ENCODE peak calls at places on chromosomes 12 and 14, in six cellular contexts. One of them, this sample, is unnamed.

GRCh38 chr12:76312314-76312713 is 35.9 kb downstream of the BBS10 start:
- DNase-seq in activated gamma-delta T cell treated with Interleukin-2 at 50 U/mL for 16 hours: no peak
- DNase-seq in amniotic stem cell: no peak
- DNase-seq in mesendoderm: peak
- DNase-seq in Peyer's patch: no peak
- DNase-seq in germinal center: no peak
- DNase-seq in this sample: no peak

GRCh38 chr12:16788888-16789790 is 183.2 kb upstream of the LMO3 start:
- DNase-seq in activated gamma-delta T cell treated with Interleukin-2 at 50 U/mL for 16 hours: no peak
- DNase-seq in germinal center: no peak
- DNase-seq in Peyer's patch: no peak
- DNase-seq in amniotic stem cell: no peak
- DNase-seq in mesendoderm: peak
- DNase-seq in this sample: no peak

GRCh38 chr12:129662184-129662583 is 241.6 kb downstream of the TMEM132D start:
- DNase-seq in mesendoderm: no peak
- DNase-seq in activated gamma-delta T cell treated with Interleukin-2 at 50 U/mL for 16 hours: no peak
- DNase-seq in germinal center: no peak
- DNase-seq in Peyer's patch: no peak
- DNase-seq in amniotic stem cell: no peak
- DNase-seq in this sample: no peak

GRCh38 chr12:3055712-3056467 is 21.3 kb upstream of the TSPAN9 start:
- DNase-seq in mesendoderm: peak
- DNase-seq in activated gamma-delta T cell treated with Interleukin-2 at 50 U/mL for 16 hours: no peak
- DNase-seq in Peyer's patch: no peak
- DNase-seq in germinal center: no peak
- DNase-seq in amniotic stem cell: no peak
- DNase-seq in this sample: no peak

GRCh38 chr12:88011755-88012154 is 17.4 kb downstream of the C12orf50 start:
- DNase-seq in Peyer's patch: no peak
- DNase-seq in mesendoderm: no peak
- DNase-seq in amniotic stem cell: no peak
- DNase-seq in germinal center: no peak
- DNase-seq in activated gamma-delta T cell treated with Interleukin-2 at 50 U/mL for 16 hours: no peak
- DNase-seq in this sample: no peak

GRCh38 chr14:98226411-98226810 is 1045.6 kb downstream of the BCL11B start:
- DNase-seq in Peyer's patch: no peak
- DNase-seq in amniotic stem cell: no peak
- DNase-seq in mesendoderm: no peak
- DNase-seq in activated gamma-delta T cell treated with Interleukin-2 at 50 U/mL for 16 hours: no peak
- DNase-seq in germinal center: no peak
- DNase-seq in this sample: no peak

GRCh38 chr12:106759526-106760183 is 14.8 kb upstream of the RIC8B start:
- DNase-seq in activated gamma-delta T cell treated with Interleukin-2 at 50 U/mL for 16 hours: no peak
- DNase-seq in Peyer's patch: no peak
- DNase-seq in mesendoderm: no peak
- DNase-seq in germinal center: no peak
- DNase-seq in amniotic stem cell: no peak
- DNase-seq in this sample: no peak

GRCh38 chr14:22829661-22830328 is at the start of gene MRPL52:
- DNase-seq in activated gamma-delta T cell treated with Interleukin-2 at 50 U/mL for 16 hours: peak
- DNase-seq in amniotic stem cell: peak
- DNase-seq in Peyer's patch: peak
- DNase-seq in mesendoderm: peak
- DNase-seq in germinal center: peak
- DNase-seq in this sample: peak

GRCh38 chr14:101187017-101187815 is 283.7 kb upstream of the RTL1 start:
- DNase-seq in activated gamma-delta T cell treated with Interleukin-2 at 50 U/mL for 16 hours: no peak
- DNase-seq in germinal center: no peak
- DNase-seq in mesendoderm: peak
- DNase-seq in Peyer's patch: no peak
- DNase-seq in amniotic stem cell: no peak
- DNase-seq in this sample: peak

GRCh38 chr12:113762155-113762848 is 203.8 kb downstream of the RBM19 start:
- DNase-seq in germinal center: no peak
- DNase-seq in mesendoderm: peak
- DNase-seq in amniotic stem cell: no peak
- DNase-seq in Peyer's patch: no peak
- DNase-seq in activated gamma-delta T cell treated with Interleukin-2 at 50 U/mL for 16 hours: no peak
- DNase-seq in this sample: no peak

GRCh38 chr12:10268037-10268436 is 39.6 kb upstream of the KLRD1 start:
- DNase-seq in germinal center: no peak
- DNase-seq in Peyer's patch: no peak
- DNase-seq in amniotic stem cell: no peak
- DNase-seq in activated gamma-delta T cell treated with Interleukin-2 at 50 U/mL for 16 hours: no peak
- DNase-seq in mesendoderm: no peak
- DNase-seq in this sample: no peak

GRCh38 chr14:52360831-52361230 is 46.7 kb downstream of the PTGER2 start:
- DNase-seq in germinal center: no peak
- DNase-seq in Peyer's patch: no peak
- DNase-seq in mesendoderm: peak
- DNase-seq in activated gamma-delta T cell treated with Interleukin-2 at 50 U/mL for 16 hours: no peak
- DNase-seq in amniotic stem cell: no peak
- DNase-seq in this sample: peak

GRCh38 chr12:121791671-121792496 is 1.6 kb downstream of the RHOF start:
- DNase-seq in amniotic stem cell: no peak
- DNase-seq in activated gamma-delta T cell treated with Interleukin-2 at 50 U/mL for 16 hours: peak
- DNase-seq in mesendoderm: no peak
- DNase-seq in germinal center: no peak
- DNase-seq in Peyer's patch: no peak
- DNase-seq in this sample: peak